ENCODE peak calls at places on chromosome 14, in nine cellular contexts. One of them, this sample, is unnamed.

GRCh38 chr14:75568791-75569190 is 9.6 kb upstream of the FLVCR2 start:
- DNase-seq in tibial nerve: no peak
- DNase-seq in A549: no peak
- DNase-seq in AG10803: no peak
- DNase-seq in Panc1: no peak
- DNase-seq in WERI-Rb-1: no peak
- DNase-seq in cardiac muscle cell: no peak
- DNase-seq in brain microvascular endothelial cell: no peak
- DNase-seq in fibroblast of pulmonary artery: no peak
- DNase-seq in this sample: no peak

GRCh38 chr14:39265741-39266588 is 32.2 kb downstream of the MIA2 start:
- DNase-seq in tibial nerve: no peak
- DNase-seq in A549: no peak
- DNase-seq in AG10803: peak
- DNase-seq in Panc1: no peak
- DNase-seq in WERI-Rb-1: no peak
- DNase-seq in cardiac muscle cell: peak
- DNase-seq in brain microvascular endothelial cell: peak
- DNase-seq in fibroblast of pulmonary artery: peak
- DNase-seq in this sample: no peak

GRCh38 chr14:71400821-71401447 is 493.7 kb downstream of the PCNX1 start:
- DNase-seq in tibial nerve: no peak
- DNase-seq in A549: no peak
- DNase-seq in AG10803: no peak
- DNase-seq in Panc1: no peak
- DNase-seq in WERI-Rb-1: no peak
- DNase-seq in cardiac muscle cell: no peak
- DNase-seq in brain microvascular endothelial cell: peak
- DNase-seq in fibroblast of pulmonary artery: peak
- DNase-seq in this sample: no peak

GRCh38 chr14:55760801-55761200 is 180.8 kb downstream of the KTN1 start:
- DNase-seq in tibial nerve: no peak
- DNase-seq in A549: no peak
- DNase-seq in AG10803: no peak
- DNase-seq in Panc1: no peak
- DNase-seq in WERI-Rb-1: no peak
- DNase-seq in cardiac muscle cell: no peak
- DNase-seq in brain microvascular endothelial cell: no peak
- DNase-seq in fibroblast of pulmonary artery: no peak
- DNase-seq in this sample: no peak

GRCh38 chr14:71103662-71104484 is 196.6 kb downstream of the PCNX1 start:
- DNase-seq in tibial nerve: no peak
- DNase-seq in A549: peak
- DNase-seq in AG10803: peak
- DNase-seq in Panc1: peak
- DNase-seq in WERI-Rb-1: peak
- DNase-seq in cardiac muscle cell: peak
- DNase-seq in brain microvascular endothelial cell: peak
- DNase-seq in fibroblast of pulmonary artery: peak
- DNase-seq in this sample: no peak

GRCh38 chr14:105107781-105108515 is 42.7 kb upstream of the GPR132 start:
- DNase-seq in tibial nerve: no peak
- DNase-seq in A549: no peak
- DNase-seq in AG10803: no peak
- DNase-seq in Panc1: no peak
- DNase-seq in WERI-Rb-1: no peak
- DNase-seq in cardiac muscle cell: no peak
- DNase-seq in brain microvascular endothelial cell: no peak
- DNase-seq in fibroblast of pulmonary artery: no peak
- DNase-seq in this sample: no peak

GRCh38 chr14:84108746-84109457 is 1421.0 kb upstream of the FLRT2 start:
- DNase-seq in tibial nerve: no peak
- DNase-seq in A549: no peak
- DNase-seq in AG10803: no peak
- DNase-seq in Panc1: no peak
- DNase-seq in WERI-Rb-1: no peak
- DNase-seq in cardiac muscle cell: no peak
- DNase-seq in brain microvascular endothelial cell: peak
- DNase-seq in fibroblast of pulmonary artery: peak
- DNase-seq in this sample: no peak

GRCh38 chr14:22416193-22416592 is 172.8 kb downstream of the DAD1 start:
- DNase-seq in tibial nerve: no peak
- DNase-seq in A549: no peak
- DNase-seq in AG10803: no peak
- DNase-seq in Panc1: no peak
- DNase-seq in WERI-Rb-1: no peak
- DNase-seq in cardiac muscle cell: no peak
- DNase-seq in brain microvascular endothelial cell: no peak
- DNase-seq in fibroblast of pulmonary artery: no peak
- DNase-seq in this sample: no peak

GRCh38 chr14:95979339-95980042 is 59.7 kb upstream of the C14orf132 start:
- DNase-seq in tibial nerve: no peak
- DNase-seq in A549: no peak
- DNase-seq in AG10803: no peak
- DNase-seq in Panc1: no peak
- DNase-seq in WERI-Rb-1: peak
- DNase-seq in cardiac muscle cell: peak
- DNase-seq in brain microvascular endothelial cell: no peak
- DNase-seq in fibroblast of pulmonary artery: no peak
- DNase-seq in this sample: no peak

GRCh38 chr14:72476657-72477499 is 417.0 kb downstream of the DPF3 start:
- DNase-seq in tibial nerve: no peak
- DNase-seq in A549: no peak
- DNase-seq in AG10803: peak
- DNase-seq in Panc1: no peak
- DNase-seq in WERI-Rb-1: no peak
- DNase-seq in cardiac muscle cell: no peak
- DNase-seq in brain microvascular endothelial cell: peak
- DNase-seq in fibroblast of pulmonary artery: peak
- DNase-seq in this sample: no peak

GRCh38 chr14:72739446-72740405 is 154.2 kb downstream of the DPF3 start:
- DNase-seq in tibial nerve: no peak
- DNase-seq in A549: no peak
- DNase-seq in AG10803: no peak
- DNase-seq in Panc1: no peak
- DNase-seq in WERI-Rb-1: no peak
- DNase-seq in cardiac muscle cell: no peak
- DNase-seq in brain microvascular endothelial cell: no peak
- DNase-seq in fibroblast of pulmonary artery: no peak
- DNase-seq in this sample: no peak

GRCh38 chr14:61385002-61385685 is 63.8 kb downstream of the PRKCH start:
- DNase-seq in tibial nerve: no peak
- DNase-seq in A549: no peak
- DNase-seq in AG10803: no peak
- DNase-seq in Panc1: no peak
- DNase-seq in WERI-Rb-1: no peak
- DNase-seq in cardiac muscle cell: peak
- DNase-seq in brain microvascular endothelial cell: no peak
- DNase-seq in fibroblast of pulmonary artery: no peak
- DNase-seq in this sample: peak

GRCh38 chr14:104656014-104656714 is 33.3 kb upstream of the INF2 start:
- DNase-seq in tibial nerve: no peak
- DNase-seq in A549: no peak
- DNase-seq in AG10803: no peak
- DNase-seq in Panc1: no peak
- DNase-seq in WERI-Rb-1: no peak
- DNase-seq in cardiac muscle cell: no peak
- DNase-seq in brain microvascular endothelial cell: no peak
- DNase-seq in fibroblast of pulmonary artery: no peak
- DNase-seq in this sample: no peak

GRCh38 chr14:65753061-65753460 is 340.5 kb downstream of the FUT8 start:
- DNase-seq in tibial nerve: no peak
- DNase-seq in A549: no peak
- DNase-seq in AG10803: no peak
- DNase-seq in Panc1: no peak
- DNase-seq in WERI-Rb-1: no peak
- DNase-seq in cardiac muscle cell: no peak
- DNase-seq in brain microvascular endothelial cell: no peak
- DNase-seq in fibroblast of pulmonary artery: no peak
- DNase-seq in this sample: no peak

GRCh38 chr14:32400480-32400879 is 71.4 kb downstream of the AKAP6 start:
- DNase-seq in tibial nerve: no peak
- DNase-seq in A549: no peak
- DNase-seq in AG10803: peak
- DNase-seq in Panc1: no peak
- DNase-seq in WERI-Rb-1: no peak
- DNase-seq in cardiac muscle cell: no peak
- DNase-seq in brain microvascular endothelial cell: no peak
- DNase-seq in fibroblast of pulmonary artery: no peak
- DNase-seq in this sample: no peak

GRCh38 chr14:104595116-104595675 is 9.4 kb downstream of the TMEM179 start:
- DNase-seq in tibial nerve: no peak
- DNase-seq in A549: no peak
- DNase-seq in AG10803: no peak
- DNase-seq in Panc1: no peak
- DNase-seq in WERI-Rb-1: no peak
- DNase-seq in cardiac muscle cell: no peak
- DNase-seq in brain microvascular endothelial cell: no peak
- DNase-seq in fibroblast of pulmonary artery: no peak
- DNase-seq in this sample: no peak

GRCh38 chr14:104647467-104648063 is 41.9 kb upstream of the INF2 start:
- DNase-seq in tibial nerve: no peak
- DNase-seq in A549: no peak
- DNase-seq in AG10803: no peak
- DNase-seq in Panc1: no peak
- DNase-seq in WERI-Rb-1: no peak
- DNase-seq in cardiac muscle cell: no peak
- DNase-seq in brain microvascular endothelial cell: no peak
- DNase-seq in fibroblast of pulmonary artery: no peak
- DNase-seq in this sample: no peak

GRCh38 chr14:104343690-104344640 is 205.6 kb downstream of the KIF26A start:
- DNase-seq in tibial nerve: no peak
- DNase-seq in A549: no peak
- DNase-seq in AG10803: no peak
- DNase-seq in Panc1: no peak
- DNase-seq in WERI-Rb-1: no peak
- DNase-seq in cardiac muscle cell: peak
- DNase-seq in brain microvascular endothelial cell: no peak
- DNase-seq in fibroblast of pulmonary artery: no peak
- DNase-seq in this sample: peak

GRCh38 chr14:105087308-105087962 is 22.2 kb upstream of the GPR132 start:
- DNase-seq in tibial nerve: no peak
- DNase-seq in A549: peak
- DNase-seq in AG10803: peak
- DNase-seq in Panc1: no peak
- DNase-seq in WERI-Rb-1: no peak
- DNase-seq in cardiac muscle cell: peak
- DNase-seq in brain microvascular endothelial cell: peak
- DNase-seq in fibroblast of pulmonary artery: peak
- DNase-seq in this sample: peak

DNA sequence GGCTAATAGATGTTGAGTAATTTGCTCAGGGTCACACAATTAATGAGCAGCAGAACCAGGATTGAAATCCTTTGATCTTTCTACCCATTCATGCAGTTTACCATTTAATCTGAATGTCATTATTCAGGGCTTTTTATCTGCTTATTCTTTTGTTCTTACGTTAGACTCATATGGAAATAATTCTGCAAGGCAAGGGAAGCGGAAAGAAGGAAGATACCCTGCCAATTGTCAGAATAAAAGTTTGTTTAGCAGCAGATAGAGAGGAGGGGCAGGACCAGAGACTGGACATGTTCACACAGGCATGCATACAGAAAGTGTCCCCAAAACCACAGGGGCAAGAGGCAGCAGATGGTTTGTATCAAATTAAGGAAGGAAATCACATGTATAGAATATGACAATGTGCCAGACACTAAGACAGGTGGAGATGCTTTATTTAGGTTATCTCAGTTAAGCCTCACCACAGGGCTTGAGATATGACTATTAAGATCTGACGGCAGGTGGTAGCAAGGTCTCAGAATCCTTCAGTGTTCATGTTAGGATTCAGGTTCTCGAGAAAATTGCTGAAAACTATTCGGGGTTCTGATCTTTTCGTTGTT is 29.8 kb downstream of the BRMS1L start:
- DNase-seq in tibial nerve: no peak
- DNase-seq in A549: no peak
- DNase-seq in AG10803: no peak
- DNase-seq in Panc1: no peak
- DNase-seq in WERI-Rb-1: no peak
- DNase-seq in cardiac muscle cell: no peak
- DNase-seq in brain microvascular endothelial cell: no peak
- DNase-seq in fibroblast of pulmonary artery: no peak
- DNase-seq in this sample: no peak
- H3K4me3 ChIP-seq in tibial nerve: no peak
- H3K4me3 ChIP-seq in A549: no peak
- H3K4me3 ChIP-seq in AG10803: no peak
- H3K4me3 ChIP-seq in Panc1: no peak
- H3K4me3 ChIP-seq in WERI-Rb-1: no peak
- H3K4me3 ChIP-seq in cardiac muscle cell: no peak
- H3K4me3 ChIP-seq in brain microvascular endothelial cell: no peak
- H3K4me3 ChIP-seq in fibroblast of pulmonary artery: no peak
- H3K4me3 ChIP-seq in this sample: no peak

DNA sequence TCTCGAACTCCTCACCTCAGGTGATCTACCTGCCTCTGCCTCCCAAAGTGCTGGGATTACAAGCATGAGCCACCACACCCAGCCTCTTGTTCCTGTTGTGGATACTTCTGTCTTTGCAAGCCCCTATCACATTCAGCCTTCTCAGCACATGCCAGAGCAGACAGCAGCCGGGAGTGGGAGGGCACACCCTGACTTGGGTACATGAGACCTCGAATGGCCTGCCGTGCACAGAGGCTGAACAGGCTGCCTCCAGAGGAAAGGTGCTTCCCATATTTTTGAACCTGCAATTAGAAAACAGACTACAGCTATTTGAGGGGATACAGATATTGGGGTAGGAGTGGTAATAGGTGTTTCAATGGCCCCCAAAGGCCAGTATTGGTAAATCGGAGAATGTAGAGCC is 307.3 kb upstream of the DIO3 start:
- DNase-seq in tibial nerve: no peak
- DNase-seq in A549: no peak
- DNase-seq in AG10803: no peak
- DNase-seq in Panc1: no peak
- DNase-seq in WERI-Rb-1: no peak
- DNase-seq in cardiac muscle cell: no peak
- DNase-seq in brain microvascular endothelial cell: no peak
- DNase-seq in fibroblast of pulmonary artery: no peak
- DNase-seq in this sample: no peak
- TF ChIP-seq CTCF in tibial nerve: no peak
- TF ChIP-seq CTCF in A549: no peak
- TF ChIP-seq CTCF in AG10803: no peak
- TF ChIP-seq CTCF in Panc1: no peak
- TF ChIP-seq CTCF in WERI-Rb-1: no peak
- TF ChIP-seq CTCF in cardiac muscle cell: no peak
- TF ChIP-seq CTCF in brain microvascular endothelial cell: no peak
- TF ChIP-seq CTCF in fibroblast of pulmonary artery: no peak
- TF ChIP-seq CTCF in this sample: no peak

GRCh38 chr14:54447231-54447692 is 6.1 kb upstream of the CNIH1 start:
- DNase-seq in tibial nerve: no peak
- DNase-seq in A549: peak
- DNase-seq in AG10803: peak
- DNase-seq in Panc1: no peak
- DNase-seq in WERI-Rb-1: no peak
- DNase-seq in cardiac muscle cell: no peak
- DNase-seq in brain microvascular endothelial cell: no peak
- DNase-seq in fibroblast of pulmonary artery: peak
- DNase-seq in this sample: peak
- H3K4me3 ChIP-seq in tibial nerve: no peak
- H3K4me3 ChIP-seq in A549: no peak
- H3K4me3 ChIP-seq in AG10803: no peak
- H3K4me3 ChIP-seq in Panc1: no peak
- H3K4me3 ChIP-seq in WERI-Rb-1: no peak
- H3K4me3 ChIP-seq in cardiac muscle cell: no peak
- H3K4me3 ChIP-seq in brain microvascular endothelial cell: no peak
- H3K4me3 ChIP-seq in fibroblast of pulmonary artery: no peak
- H3K4me3 ChIP-seq in this sample: no peak

GRCh38 chr14:74389980-74390379 is 36.0 kb downstream of the SYNDIG1L start:
- DNase-seq in tibial nerve: no peak
- DNase-seq in A549: no peak
- DNase-seq in AG10803: no peak
- DNase-seq in Panc1: no peak
- DNase-seq in WERI-Rb-1: no peak
- DNase-seq in cardiac muscle cell: no peak
- DNase-seq in brain microvascular endothelial cell: no peak
- DNase-seq in fibroblast of pulmonary artery: no peak
- DNase-seq in this sample: no peak
- TF ChIP-seq CTCF in tibial nerve: no peak
- TF ChIP-seq CTCF in A549: no peak
- TF ChIP-seq CTCF in AG10803: no peak
- TF ChIP-seq CTCF in Panc1: no peak
- TF ChIP-seq CTCF in WERI-Rb-1: no peak
- TF ChIP-seq CTCF in cardiac muscle cell: no peak
- TF ChIP-seq CTCF in brain microvascular endothelial cell: no peak
- TF ChIP-seq CTCF in fibroblast of pulmonary artery: no peak
- TF ChIP-seq CTCF in this sample: no peak